ENCODE peak calls at places on chromosomes 7 and 10, in seven cellular contexts. Y is gastrocnemius medialis; N is CD8-positive, alpha-beta T cell; S is neuronal stem cell; Q is lower lobe of right lung; K is body of pancreas; R is hepatocyte. P is an unnamed sample. For H3K4me1, the result is how much of the 10 kb centered on the place peaks cover.

GRCh38 chr7:114856625-114857024 is 65.3 kb upstream of the MDFIC start:
- DNase-seq in Y (no peak), R (no peak), Q (no peak), K (no peak), S (peak), N (no peak), P (no peak)

GRCh38 chr10:86053675-86054074 is 312.9 kb downstream of the GRID1 start:
- DNase-seq in R (no peak), K (no peak), N (no peak), Q (no peak), S (no peak), Y (no peak), P (no peak)

GRCh38 chr10:113853577-113854018 is 284 bp downstream of the DCLRE1A start:
- DNase-seq in Q (no peak), N (no peak), K (peak), Y (peak), S (peak), R (no peak), P (peak)

GRCh38 chr7:28684729-28685211 is 272.5 kb downstream of the CREB5 start:
- DNase-seq in Y (no peak), Q (no peak), S (no peak), N (no peak), R (no peak), K (no peak), P (no peak)

GRCh38 chr10:88249450-88249849 is 333.7 kb downstream of the RNLS start:
- DNase-seq in S (no peak), N (no peak), Q (no peak), Y (no peak), K (no peak), R (no peak), P (no peak)

GRCh38 chr10:113139695-113140094 is 189.6 kb downstream of the TCF7L2 start:
- DNase-seq in R (no peak), Q (no peak), S (no peak), Y (no peak), N (no peak), K (no peak), P (no peak)

GRCh38 chr7:36360244-36360643 is 29.4 kb upstream of the ANLN start:
- DNase-seq in Q (no peak), N (no peak), S (no peak), Y (no peak), K (no peak), R (no peak), P (no peak)

GRCh38 chr7:155358948-155359712 is 61.5 kb downstream of the INSIG1 start:
- DNase-seq in S (no peak), N (no peak), K (no peak), Q (no peak), R (no peak), Y (no peak), P (no peak)

GRCh38 chr10:2978111-2978510 is 89.2 kb upstream of the PFKP start:
- DNase-seq in K (no peak), R (peak), S (peak), Q (no peak), N (no peak), Y (no peak), P (peak)

GRCh38 chr7:45072131-45073030 is 16.4 kb downstream of the NACAD start:
- DNase-seq in N (no peak), Q (no peak), S (no peak), Y (no peak), R (no peak), K (no peak), P (no peak)

GRCh38 chr7:45074738-45075644 is 13.8 kb downstream of the NACAD start:
- DNase-seq in R (no peak), K (no peak), S (no peak), N (no peak), Y (no peak), Q (no peak), P (no peak)

GRCh38 chr7:45073843-45074737 is 14.7 kb downstream of the NACAD start:
- DNase-seq in Y (no peak), Q (no peak), R (no peak), N (no peak), K (no peak), S (no peak), P (no peak)

GRCh38 chr7:45071528-45071927 is 17.2 kb downstream of the NACAD start:
- DNase-seq in Y (no peak), K (no peak), R (no peak), S (no peak), Q (no peak), N (no peak), P (no peak)

DNA sequence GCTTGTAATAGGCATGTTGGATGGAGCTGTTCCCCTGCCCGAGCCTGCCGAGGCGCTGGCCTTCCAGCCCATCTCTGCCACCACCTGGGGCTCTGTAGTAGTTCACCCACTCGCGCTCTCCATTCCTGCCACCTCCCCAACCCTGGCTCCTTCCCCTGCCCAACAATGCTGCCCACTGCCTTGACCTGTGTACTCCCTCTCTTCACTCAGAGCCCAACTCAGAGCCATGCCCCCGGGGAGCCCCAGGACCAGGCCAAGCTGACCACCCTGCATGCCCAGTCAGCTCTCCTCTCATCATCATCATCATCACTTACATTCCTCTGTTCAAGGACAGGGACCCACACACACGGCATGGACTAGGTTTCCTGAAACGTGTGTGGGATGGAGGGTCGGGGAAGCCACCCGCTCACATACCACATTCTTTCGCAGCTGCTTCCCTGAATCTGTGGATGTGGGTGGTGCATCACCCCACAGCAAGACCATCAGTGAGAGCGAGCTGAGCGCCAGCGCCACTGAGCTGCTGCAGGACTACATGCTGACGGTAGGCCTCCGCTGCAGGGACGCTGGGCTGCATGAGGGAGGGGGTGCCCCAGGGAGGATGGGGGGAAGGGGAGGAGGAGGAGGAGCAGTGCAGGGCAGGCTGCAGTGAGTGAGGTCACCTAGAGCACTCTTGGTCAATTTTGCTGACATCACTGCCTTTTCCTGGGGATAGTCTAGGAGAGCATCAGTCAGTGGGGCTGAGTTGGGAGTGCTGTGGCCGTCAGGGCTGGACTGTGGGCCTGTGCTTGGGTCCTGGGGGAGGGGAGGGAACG is 15.5 kb downstream of the NACAD start:
- DNase-seq in N (no peak), K (no peak), Y (no peak), Q (no peak), S (no peak), R (no peak), P (no peak)
- H3K4me3 ChIP-seq in N (no peak), K (no peak), Y (no peak), Q (no peak), S (no peak), R (no peak), P (no peak)

DNA sequence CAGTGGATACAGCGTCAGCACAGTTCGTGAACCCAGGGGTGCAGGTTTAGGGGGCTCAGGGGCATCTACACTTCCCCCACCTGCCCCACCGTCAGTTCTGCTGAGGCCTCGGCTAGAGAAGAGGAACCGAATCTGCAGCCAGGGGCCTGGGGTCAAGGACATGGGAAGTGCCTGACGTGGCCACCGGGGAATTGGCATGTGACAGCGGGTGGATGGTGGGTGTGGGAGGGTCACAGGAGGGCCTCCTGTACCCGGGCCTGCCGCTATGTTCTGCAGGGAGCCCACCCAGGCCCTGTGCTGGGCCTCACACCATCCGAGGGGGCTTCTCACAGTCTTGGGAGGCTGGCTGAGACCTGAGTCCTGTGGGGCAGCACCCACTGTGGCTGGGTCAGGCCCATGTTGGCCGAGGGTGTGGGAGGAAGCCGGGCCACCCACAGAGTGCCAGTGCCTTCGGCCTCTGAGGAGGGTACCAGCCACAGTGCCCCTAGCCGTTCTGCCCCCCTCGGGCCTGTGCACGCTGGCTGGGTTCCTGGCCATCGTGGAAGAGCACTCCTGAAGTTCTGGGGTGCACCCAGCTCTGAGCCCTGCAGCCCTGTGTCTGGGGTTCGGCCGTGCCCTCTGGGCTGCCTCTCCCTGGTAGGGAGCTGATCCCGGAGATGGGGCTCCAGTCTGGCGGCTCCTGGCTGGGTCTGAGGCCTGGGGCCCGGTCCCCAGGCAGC is 5.9 kb downstream of the TTYH3 start:
- DNase-seq in S (no peak), N (no peak), R (no peak), Q (peak), Y (peak), K (peak), P (no peak)
- H3K4me1 ChIP-seq in S (under half), N (under half), R (half or more), Q (half or more), Y (under half), K (half or more), P (under half)

GRCh38 chr7:92650391-92650790 is 60.2 kb upstream of the FAM133B start:
- DNase-seq in R (peak), K (no peak), Y (no peak), S (no peak), N (no peak), Q (no peak), P (peak)

GRCh38 chr7:92652536-92652935 is 62.3 kb upstream of the FAM133B start:
- DNase-seq in Q (no peak), K (no peak), R (peak), S (no peak), Y (no peak), N (no peak), P (no peak)

GRCh38 chr7:92653136-92653535 is 62.9 kb upstream of the FAM133B start:
- DNase-seq in N (no peak), Y (no peak), K (no peak), R (no peak), Q (no peak), S (no peak), P (no peak)

GRCh38 chr7:92657391-92657790 is 67.2 kb upstream of the FAM133B start:
- DNase-seq in N (no peak), Q (no peak), S (no peak), Y (no peak), K (no peak), R (no peak), P (no peak)

GRCh38 chr7:92655346-92655884 is 65.2 kb upstream of the FAM133B start:
- DNase-seq in Q (no peak), S (no peak), R (no peak), K (no peak), Y (no peak), N (no peak), P (no peak)
- H3K27ac ChIP-seq in Q (no peak), S (no peak), R (no peak), K (no peak), Y (no peak), N (no peak), P (no peak)

GRCh38 chr10:26959841-26960240 is 99.1 kb upstream of the ABI1 start:
- DNase-seq in N (no peak), R (no peak), S (no peak), K (no peak), Q (no peak), Y (no peak), P (no peak)
- H3K4me3 ChIP-seq in N (no peak), R (no peak), S (no peak), K (no peak), Q (no peak), Y (no peak), P (no peak)

P was measured in small intestine.